ENCODE peak calls at places on chromosome 12, in seven cellular contexts. I, W, Z, L, U, R and O are unnamed samples.

GRCh38 chr12:68792952-68793351 is 15.0 kb upstream of the MDM2 start:
- DNase-seq in W (peak), R (no peak), L (no peak), I (no peak), U (peak), Z (peak), O (peak)

GRCh38 chr12:40222247-40222646 is 2.5 kb upstream of the LRRK2 start:
- DNase-seq in U (no peak), R (no peak), Z (no peak), L (no peak), I (no peak), W (no peak), O (no peak)

GRCh38 chr12:102438047-102438822 is 42.1 kb downstream of the IGF1 start:
- DNase-seq in L (no peak), W (no peak), R (no peak), U (no peak), I (no peak), Z (no peak), O (no peak)

GRCh38 chr12:22858849-22859569 is 234.0 kb downstream of the ETNK1 start:
- DNase-seq in W (no peak), R (no peak), Z (no peak), I (no peak), U (no peak), L (no peak), O (no peak)

GRCh38 chr12:91858186-91858585 is 287.5 kb downstream of the BTG1 start:
- DNase-seq in U (no peak), I (no peak), Z (no peak), L (no peak), W (no peak), R (no peak), O (no peak)

GRCh38 chr12:14995583-14996425 is 23.0 kb downstream of the PDE6H start:
- DNase-seq in R (no peak), L (no peak), Z (no peak), W (peak), U (no peak), I (no peak), O (peak)

GRCh38 chr12:43937947-43938346 is 102.1 kb downstream of the TMEM117 start:
- DNase-seq in R (no peak), W (peak), U (no peak), Z (no peak), I (no peak), L (no peak), O (no peak)

GRCh38 chr12:109738209-109738608 is 24.6 kb downstream of the FAM222A start:
- DNase-seq in Z (no peak), U (no peak), L (peak), W (no peak), I (peak), R (no peak), O (no peak)

GRCh38 chr12:32400866-32401265 is 1.5 kb downstream of the FGD4 start:
- DNase-seq in W (no peak), R (no peak), Z (no peak), U (no peak), I (no peak), L (no peak), O (no peak)

GRCh38 chr12:76646366-76646765 is 86.8 kb upstream of the OSBPL8 start:
- DNase-seq in W (no peak), L (no peak), R (no peak), Z (no peak), I (no peak), U (no peak), O (no peak)

GRCh38 chr12:111335811-111336210 is 33.1 kb downstream of the PHETA1 start:
- DNase-seq in W (no peak), R (no peak), Z (no peak), U (no peak), I (no peak), L (no peak), O (no peak)

GRCh38 chr12:109670647-109671046 is 43.0 kb upstream of the FAM222A start:
- DNase-seq in I (no peak), W (peak), U (no peak), Z (no peak), L (no peak), R (no peak), O (no peak)

GRCh38 chr12:90174198-90174510 is 465.5 kb upstream of the ATP2B1 start:
- DNase-seq in Z (no peak), I (no peak), U (no peak), L (no peak), R (no peak), W (no peak), O (no peak)

GRCh38 chr12:92968201-92968813 is 39.2 kb upstream of the EEA1 start:
- DNase-seq in I (no peak), R (no peak), U (no peak), L (no peak), Z (no peak), W (no peak), O (no peak)

GRCh38 chr12:117966511-117966910 is 2.3 kb downstream of the KSR2 start:
- DNase-seq in Z (no peak), W (no peak), L (no peak), R (no peak), I (no peak), U (no peak), O (no peak)

GRCh38 chr12:122994140-122994675 is 13.7 kb downstream of the ARL6IP4 start:
- DNase-seq in I (no peak), L (no peak), W (no peak), Z (no peak), R (no peak), U (no peak), O (no peak)

GRCh38 chr12:14239350-14239934 is 126.0 kb upstream of the ATF7IP start:
- DNase-seq in U (no peak), L (no peak), W (peak), I (no peak), R (no peak), Z (peak), O (peak)

GRCh38 chr12:51162217-51162616 is 10.7 kb downstream of the TFCP2 start:
- DNase-seq in Z (no peak), W (no peak), U (no peak), L (no peak), I (no peak), R (no peak), O (no peak)

GRCh38 chr12:39966738-39967137 is 139.1 kb downstream of the SLC2A13 start:
- DNase-seq in Z (no peak), U (no peak), R (no peak), I (no peak), W (no peak), L (no peak), O (no peak)

GRCh38 chr12:79690156-79690605 is 583 bp downstream of the PAWR start:
- DNase-seq in L (peak), Z (no peak), U (no peak), I (peak), W (peak), R (no peak), O (no peak)

GRCh38 chr12:18966927-18967326 is 162.6 kb upstream of the PLEKHA5 start:
- DNase-seq in L (no peak), R (no peak), Z (no peak), W (peak), I (no peak), U (no peak), O (no peak)

GRCh38 chr12:104687823-104688573 is 231.2 kb downstream of the CHST11 start:
- DNase-seq in I (no peak), L (no peak), U (peak), W (no peak), Z (no peak), R (no peak), O (no peak)

GRCh38 chr12:101087903-101088302 is 122.1 kb downstream of the SLC5A8 start:
- DNase-seq in L (no peak), W (no peak), I (no peak), R (no peak), U (no peak), Z (no peak), O (no peak)

GRCh38 chr12:103884316-103884715 is 43.3 kb upstream of the NT5DC3 start:
- DNase-seq in I (no peak), U (no peak), L (no peak), R (peak), Z (peak), W (peak), O (peak)

GRCh38 chr12:118964988-118965387 is 16.4 kb upstream of the SRRM4 start:
- DNase-seq in L (no peak), I (no peak), W (no peak), Z (no peak), U (no peak), R (no peak), O (no peak)

GRCh38 chr12:12992418-12993175 is 7.5 kb downstream of the HEBP1 start:
- DNase-seq in I (peak), Z (no peak), L (peak), R (no peak), U (no peak), W (peak), O (peak)

GRCh38 chr12:53324113-53324778 is 2.8 kb upstream of the AAAS start:
- DNase-seq in W (peak), U (peak), I (no peak), R (peak), Z (peak), L (no peak), O (peak)

GRCh38 chr12:106245767-106246166 is 2.1 kb downstream of the CKAP4 start:
- DNase-seq in R (no peak), U (no peak), Z (no peak), I (peak), W (no peak), L (peak), O (no peak)

GRCh38 chr12:54432815-54433164 is 13.7 kb upstream of the ITGA5 start:
- DNase-seq in U (no peak), R (no peak), W (no peak), I (no peak), Z (no peak), L (no peak), O (no peak)

GRCh38 chr12:45989857-45990467 is 412 bp downstream of the SCAF11 start:
- DNase-seq in R (peak), L (peak), I (peak), Z (peak), W (peak), U (peak), O (peak)

GRCh38 chr12:34390171-34390841 is 368.0 kb downstream of the ALG10 start:
- DNase-seq in I (peak), Z (no peak), L (peak), U (no peak), W (no peak), R (no peak), O (no peak)

GRCh38 chr12:56020437-56021189 is at the start of gene IKZF4:
- DNase-seq in U (no peak), R (no peak), L (no peak), I (no peak), Z (peak), W (peak), O (no peak)

GRCh38 chr12:99810718-99811593 is 163.4 kb downstream of the GARIN6 start:
- DNase-seq in L (no peak), I (no peak), W (peak), Z (no peak), U (no peak), R (no peak), O (no peak)

GRCh38 chr12:47318963-47319362 is 239.2 kb upstream of the AMIGO2 start:
- DNase-seq in U (no peak), I (no peak), L (no peak), Z (no peak), W (no peak), R (no peak), O (no peak)

GRCh38 chr12:132327351-132328171 is 1.8 kb downstream of the GALNT9 start:
- DNase-seq in L (no peak), U (no peak), I (no peak), W (no peak), Z (no peak), R (no peak), O (no peak)

GRCh38 chr12:32183646-32184045 is 77.0 kb downstream of the BICD1 start:
- DNase-seq in Z (no peak), I (no peak), L (no peak), W (peak), U (no peak), R (no peak), O (no peak)